ENCODE peak calls at places on chromosomes 4 and X, in four cellular contexts. Y is body of pancreas, N is A549, B is right lobe of liver. Q is an unnamed sample.

GRCh38 chrX:44945736-44946135 is 72.7 kb downstream of the KDM6A start:
- DNase-seq in B (no peak), Y (no peak), N (no peak), Q (peak)

GRCh38 chr4:189117426-189117825 is 823.2 kb upstream of the FRG1 start:
- DNase-seq in N (no peak), Y (no peak), B (no peak), Q (no peak)

GRCh38 chr4:55947254-55947882 is 1.4 kb upstream of the CEP135 start:
- DNase-seq in N (no peak), Y (peak), B (no peak), Q (no peak)

GRCh38 chrX:134622056-134622812 is 36.0 kb downstream of the PLAC1 start:
- DNase-seq in B (no peak), Y (peak), N (peak), Q (peak)

GRCh38 chr4:106986486-106986885 is 49.6 kb downstream of the DKK2 start:
- DNase-seq in Y (no peak), B (no peak), N (no peak), Q (no peak)

GRCh38 chrX:55787063-55787462 is 69.5 kb downstream of the RRAGB start:
- DNase-seq in B (no peak), Y (no peak), N (no peak), Q (no peak)

GRCh38 chrX:71291381-71291780 is 7.9 kb downstream of the NONO start:
- DNase-seq in Y (no peak), B (no peak), N (no peak), Q (no peak)

GRCh38 chr4:165016971-165017370 is 14.8 kb upstream of the TRIM60 start:
- DNase-seq in Y (no peak), B (no peak), N (peak), Q (no peak)

GRCh38 chr4:105569014-105569850 is 16.8 kb downstream of the ARHGEF38 start:
- DNase-seq in Y (no peak), N (no peak), B (no peak), Q (no peak)

GRCh38 chr4:47913328-47913727 is 1.1 kb downstream of the NFXL1 start:
- DNase-seq in Y (peak), N (no peak), B (no peak), Q (peak)

GRCh38 chrX:13373807-13374187 is 53.9 kb upstream of the ATXN3L start:
- DNase-seq in N (no peak), B (no peak), Y (no peak), Q (no peak)

GRCh38 chrX:20967725-20968124 is 406.5 kb upstream of the CNKSR2 start:
- DNase-seq in Y (no peak), N (no peak), B (no peak), Q (no peak)

GRCh38 chr4:182554736-182555135 is 311.5 kb downstream of the TENM3 start:
- DNase-seq in N (no peak), Y (no peak), B (no peak), Q (no peak)

DNA sequence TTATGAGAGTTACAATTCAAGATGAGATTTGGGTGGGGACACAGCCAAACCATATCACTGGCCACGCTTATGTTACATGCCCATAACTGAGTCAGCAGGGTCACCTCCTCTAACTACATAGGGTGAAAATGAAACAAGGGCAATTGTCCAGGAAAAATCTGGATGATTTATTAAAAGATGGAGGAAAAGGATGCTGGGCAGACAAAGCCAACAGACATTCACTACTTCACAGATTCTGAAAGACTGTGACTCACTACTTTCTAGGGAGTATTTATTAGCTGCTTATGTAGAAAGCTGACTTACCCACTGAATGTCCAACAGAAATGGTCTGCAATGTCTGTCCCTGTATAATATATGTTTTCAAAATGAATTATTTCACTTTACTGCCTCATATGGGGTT is 72.4 kb downstream of the APBB2 start:
- DNase-seq in N (no peak), Y (no peak), B (no peak), Q (no peak)
- TF ChIP-seq POLR2A in N (no peak), Y (no peak), B (no peak), Q (no peak)

GRCh38 chr4:78938868-78939666 is at the start of gene PAQR3:
- DNase-seq in Y (peak), N (peak), B (peak), Q (peak)
- TF ChIP-seq POLR2A in Y (peak), N (peak), B (peak), Q (peak)

GRCh38 chr4:158809611-158810486 is 41.0 kb downstream of the FNIP2 start:
- DNase-seq in B (no peak), Y (peak), N (no peak), Q (peak)
- TF ChIP-seq POLR2A in B (peak), Y (no peak), N (no peak), Q (peak)

GRCh38 chr4:141416219-141416618 is 195.5 kb downstream of the ZNF330 start:
- DNase-seq in B (no peak), N (no peak), Y (no peak), Q (no peak)

GRCh38 chr4:141410839-141411238 is 190.1 kb downstream of the ZNF330 start:
- DNase-seq in Y (no peak), N (no peak), B (no peak), Q (no peak)

GRCh38 chr4:141415651-141416050 is 195.0 kb downstream of the ZNF330 start:
- DNase-seq in B (no peak), Y (no peak), N (no peak), Q (no peak)

GRCh38 chr4:141411936-141412335 is 191.2 kb downstream of the ZNF330 start:
- DNase-seq in Y (no peak), N (no peak), B (no peak), Q (no peak)

DNA sequence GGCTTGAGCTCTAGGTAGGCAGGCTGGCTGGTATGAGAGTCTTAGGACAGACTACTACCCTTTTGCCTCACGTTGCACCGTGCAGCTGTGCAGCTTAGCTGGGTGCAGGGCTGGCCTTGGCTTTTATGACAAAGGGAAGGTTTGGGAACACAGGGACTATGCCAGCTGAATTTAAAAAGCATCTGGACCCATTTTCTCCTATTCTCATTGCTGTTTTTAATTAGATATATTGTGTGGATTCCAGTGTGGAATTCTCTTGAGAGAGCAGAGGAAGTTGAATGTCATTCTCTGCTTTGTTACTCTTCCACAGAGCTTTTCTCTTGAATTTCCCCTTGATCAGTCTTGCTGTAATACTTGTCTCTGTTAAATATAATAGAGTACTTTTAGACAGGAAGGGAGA is 192.7 kb downstream of the ZNF330 start:
- DNase-seq in N (no peak), B (no peak), Y (no peak), Q (no peak)
- TF ChIP-seq POLR2A in N (no peak), B (no peak), Y (no peak), Q (no peak)